ENCODE peak calls at places on chromosomes 16 and 17, in eight cellular contexts. G is HL-60; Z is breast epithelium; L is fibroblast of lung; W is GM23248; C is ascending aorta; U is naive thymus-derived CD4-positive, alpha-beta T cell; Q is upper lobe of right lung. S is an unnamed sample.

GRCh38 chr16:14013145-14013570 is 58.0 kb upstream of the MRTFB start:
- DNase-seq in G (no peak), Z (no peak), C (no peak), U (no peak), W (no peak), Q (no peak), L (no peak), S (no peak)

GRCh38 chr17:63405741-63406261 is 40.3 kb downstream of the CYB561 start:
- DNase-seq in Z (no peak), U (peak; percentile 37), Q (no peak), G (peak; percentile 17), C (no peak), L (peak; percentile 85), W (peak; percentile 85), S (no peak)

GRCh38 chr17:74946641-74947040 is 10.9 kb downstream of the OTOP3 start:
- DNase-seq in U (no peak), L (no peak), G (no peak), W (no peak), Z (no peak), Q (no peak), C (no peak), S (no peak)

GRCh38 chr17:1055751-1056645 is 59.1 kb downstream of the TIMM22 start:
- DNase-seq in L (peak; percentile 44), C (no peak), W (peak; percentile 69), Q (no peak), U (peak; percentile 31), G (no peak), Z (peak; percentile 71), S (peak; percentile 59)

GRCh38 chr16:10280262-10281170 is 98.3 kb upstream of the GRIN2A start:
- DNase-seq in Z (no peak), U (no peak), G (no peak), L (no peak), Q (no peak), W (no peak), C (no peak), S (no peak)

GRCh38 chr17:42438600-42439567 is 15.8 kb upstream of the CAVIN1 start:
- DNase-seq in U (peak; percentile 44), C (no peak), Z (no peak), Q (no peak), G (no peak), L (no peak), W (peak; percentile 50), S (no peak)

GRCh38 chr16:82156761-82157654 is 13.0 kb downstream of the MPHOSPH6 start:
- DNase-seq in W (peak; percentile 70), L (peak; percentile 22), Z (no peak), U (no peak), C (no peak), G (no peak), Q (no peak), S (no peak)

GRCh38 chr17:10195090-10195489 is 3.3 kb downstream of the GAS7 start:
- DNase-seq in C (no peak), G (no peak), U (no peak), W (no peak), Q (no peak), L (no peak), Z (no peak), S (no peak)

GRCh38 chr16:30786936-30787612 is at the start of gene ZNF629:
- DNase-seq in Q (peak; percentile 83), U (peak; percentile 42), L (peak; percentile 67), C (no peak), W (peak; percentile 78), G (no peak), Z (peak; percentile 74), S (no peak)

GRCh38 chr17:74431568-74432483 is at the start of gene GPRC5C:
- DNase-seq in Q (peak; percentile 93), Z (peak; percentile 90), L (peak; percentile 46), W (peak; percentile 50), G (peak; percentile 45), U (no peak), C (no peak), S (peak; percentile 19)

GRCh38 chr16:2912330-2913199 is 834 bp downstream of the FLYWCH1 start:
- DNase-seq in W (peak; percentile 84), G (no peak), C (no peak), U (peak; percentile 33), L (peak; percentile 75), Q (peak; percentile 76), Z (no peak), S (peak; percentile 27)

GRCh38 chr16:65534121-65534528 is 412.3 kb upstream of the CDH11 start:
- DNase-seq in W (peak; percentile 73), C (no peak), U (no peak), Z (no peak), Q (no peak), G (no peak), L (peak; percentile 66), S (no peak)

GRCh38 chr16:83561876-83562275 is 245.9 kb upstream of the HSBP1 start:
- DNase-seq in Z (no peak), L (peak; percentile 30), G (no peak), C (no peak), W (peak; percentile 48), U (no peak), Q (no peak), S (no peak)

GRCh38 chr16:14180431-14181059 is 109.4 kb downstream of the MRTFB start:
- DNase-seq in U (no peak), L (no peak), W (peak; percentile 33), Z (no peak), Q (no peak), G (no peak), C (no peak), S (no peak)

GRCh38 chr17:7312432-7313027 is 2.6 kb downstream of the GPS2 start:
- DNase-seq in L (no peak), Z (no peak), W (no peak), G (no peak), C (no peak), U (no peak), Q (no peak), S (no peak)

GRCh38 chr16:29848420-29849297 is 14.4 kb downstream of the CDIPT start:
- DNase-seq in U (peak; percentile 87), Q (peak; percentile 91), G (peak; percentile 66), W (peak; percentile 78), L (peak; percentile 39), C (no peak), Z (peak; percentile 67), S (peak; percentile 84)

GRCh38 chr16:67092227-67092626 is 17.5 kb upstream of the PHAF1 start:
- DNase-seq in W (peak; percentile 96), Z (no peak), U (no peak), C (no peak), G (no peak), Q (no peak), L (peak; percentile 82), S (no peak)

GRCh38 chr17:20223808-20224328 is 214.7 kb downstream of the SPECC1 start:
- DNase-seq in C (no peak), U (no peak), Q (no peak), L (peak; percentile 36), Z (no peak), W (no peak), G (no peak), S (no peak)

GRCh38 chr16:67287960-67288359 is 8.6 kb downstream of the PLEKHG4 start:
- DNase-seq in Q (no peak), L (no peak), C (no peak), W (no peak), G (no peak), Z (no peak), U (no peak), S (no peak)

GRCh38 chr16:56632848-56633365 is 448 bp downstream of the MT1M start:
- DNase-seq in C (no peak), U (no peak), Q (no peak), L (no peak), W (no peak), G (no peak), Z (no peak), S (no peak)
- H3K27me3 ChIP-seq in C (no peaks in the 10 kb centered on the region), U (peaks cover 35% of the 10 kb centered on the region), Q (peaks cover 23% of the 10 kb centered on the region), L (peaks cover 3% of the 10 kb centered on the region), W (no peaks in the 10 kb centered on the region), G (peaks cover 70% of the 10 kb centered on the region), Z (no peaks in the 10 kb centered on the region), S (peaks cover 59% of the 10 kb centered on the region)

GRCh38 chr17:66715745-66716156 is 119.2 kb upstream of the CACNG5 start:
- DNase-seq in Z (no peak), C (no peak), W (peak; percentile 76), U (peak; percentile 43), G (no peak), L (peak; percentile 61), Q (no peak), S (peak; percentile 12)

GRCh38 chr17:66716236-66717026 is 118.5 kb upstream of the CACNG5 start:
- DNase-seq in W (peak; percentile 17), Q (no peak), L (peak; percentile 39), C (no peak), Z (no peak), U (no peak), G (no peak), S (no peak)

GRCh38 chr17:66713533-66714042 is 121.3 kb upstream of the CACNG5 start:
- DNase-seq in Q (no peak), Z (no peak), G (no peak), U (no peak), L (no peak), W (no peak), C (no peak), S (no peak)

GRCh38 chr17:66714046-66715023 is 120.6 kb upstream of the CACNG5 start:
- DNase-seq in W (no peak), L (no peak), G (no peak), Q (no peak), U (no peak), Z (no peak), C (no peak), S (no peak)

GRCh38 chr17:66715076-66715675 is 119.7 kb upstream of the CACNG5 start:
- DNase-seq in Z (no peak), W (no peak), Q (no peak), L (no peak), G (no peak), C (no peak), U (no peak), S (no peak)
- H3K27ac ChIP-seq in Z (no peak overlapping the region), W (no peak overlapping the region), Q (no peak overlapping the region), L (no peak overlapping the region), G (no peak overlapping the region), C (no peak overlapping the region), U (no peak overlapping the region), S (no peak overlapping the region)

GRCh38 chr17:47235923-47236322 is 17.7 kb upstream of the ITGB3 start:
- DNase-seq in W (no peak), Q (no peak), G (no peak), C (no peak), Z (no peak), U (no peak), L (no peak), S (no peak)

GRCh38 chr17:47238321-47239010 is 15.2 kb upstream of the ITGB3 start:
- DNase-seq in C (no peak), W (no peak), Q (no peak), Z (no peak), L (no peak), U (no peak), G (no peak), S (no peak)

GRCh38 chr17:47237841-47238240 is 15.8 kb upstream of the ITGB3 start:
- DNase-seq in G (no peak), Z (no peak), C (no peak), W (no peak), Q (no peak), L (no peak), U (no peak), S (no peak)

GRCh38 chr17:47232465-47232864 is 21.2 kb upstream of the ITGB3 start:
- DNase-seq in L (no peak), C (no peak), W (no peak), Q (no peak), U (no peak), G (no peak), Z (no peak), S (no peak)

GRCh38 chr17:47235506-47235905 is 18.1 kb upstream of the ITGB3 start:
- DNase-seq in U (no peak), Z (no peak), C (no peak), G (no peak), L (no peak), Q (no peak), W (no peak), S (no peak)
- H3K4me3 ChIP-seq in U (no peak overlapping the region), Z (no peak overlapping the region), C (no peak overlapping the region), G (no peak overlapping the region), L (no peak overlapping the region), Q (no peak overlapping the region), W (no peak overlapping the region), S (no peak overlapping the region)

GRCh38 chr17:35344262-35344661 is 29.2 kb downstream of the SLFN11 start:
- DNase-seq in G (no peak), Q (no peak), Z (no peak), W (no peak), L (no peak), C (no peak), U (no peak), S (no peak)
- H3K27me3 ChIP-seq in G (no peaks in the 10 kb centered on the region), Q (no peaks in the 10 kb centered on the region), Z (no peaks in the 10 kb centered on the region), W (peaks cover 4% of the 10 kb centered on the region), L (no peaks in the 10 kb centered on the region), C (no peaks in the 10 kb centered on the region), U (no peaks in the 10 kb centered on the region), S (no peaks in the 10 kb centered on the region)